ENCODE peak calls at places on chromosomes 11 and 22, in four cellular contexts. A, X, H and M are unnamed samples.

GRCh38 chr11:17742019-17742418 is 7.4 kb downstream of the KCNC1 start:
- DNase-seq in X (no peak), A (no peak), H (no peak), M (no peak)

GRCh38 chr22:27125539-27125938 is 468.2 kb downstream of the MIAT start:
- DNase-seq in A (no peak), H (no peak), X (no peak), M (no peak)

GRCh38 chr11:118224512-118225180 is at the start of gene JAML:
- DNase-seq in X (peak), H (no peak), A (peak), M (no peak)

GRCh38 chr11:67269401-67270255 is 3.4 kb downstream of the GRK2 start:
- DNase-seq in H (no peak), X (no peak), A (no peak), M (no peak)

GRCh38 chr11:134267466-134267865 is 8.7 kb upstream of the GLB1L3 start:
- DNase-seq in A (no peak), X (no peak), H (no peak), M (no peak)

GRCh38 chr11:35134403-35135126 is 4.4 kb upstream of the CD44 start:
- DNase-seq in A (no peak), H (no peak), X (no peak), M (no peak)

GRCh38 chr11:92886243-92886905 is 83.1 kb upstream of the MTNR1B start:
- DNase-seq in A (no peak), X (peak), H (peak), M (peak)

GRCh38 chr11:106482920-106483761 is 405.7 kb downstream of the AASDHPPT start:
- DNase-seq in X (no peak), H (no peak), A (no peak), M (peak)

GRCh38 chr22:17369553-17370035 is 334 bp downstream of the CECR2 start:
- DNase-seq in H (no peak), X (peak), A (no peak), M (no peak)

GRCh38 chr11:563812-564578 is 3.2 kb downstream of the RASSF7 start:
- DNase-seq in X (no peak), H (no peak), A (no peak), M (no peak)

GRCh38 chr22:28016781-28017557 is 97.9 kb upstream of the PITPNB start:
- DNase-seq in H (no peak), A (no peak), X (no peak), M (no peak)

GRCh38 chr11:8794126-8794525 is 111.5 kb downstream of the RPL27A start:
- DNase-seq in X (no peak), H (no peak), A (no peak), M (no peak)

GRCh38 chr11:6862961-6863360 is at the start of gene OR10A2:
- DNase-seq in X (no peak), H (no peak), A (no peak), M (no peak)

GRCh38 chr22:37467556-37467955 is 18.6 kb downstream of the MFNG start:
- DNase-seq in A (no peak), X (no peak), H (no peak), M (no peak)

GRCh38 chr11:129251067-129251466 is 58.9 kb upstream of the ARHGAP32 start:
- DNase-seq in X (no peak), H (no peak), A (no peak), M (peak)

GRCh38 chr22:26484360-26484706 is 656 bp downstream of the SRRD start:
- DNase-seq in A (peak), H (no peak), X (no peak), M (no peak)

GRCh38 chr11:13091373-13091772 is 82.3 kb downstream of the RASSF10 start:
- DNase-seq in H (no peak), A (no peak), X (no peak), M (peak)

GRCh38 chr11:122786896-122787295 is 51.4 kb upstream of the CRTAM start:
- DNase-seq in A (no peak), H (no peak), X (no peak), M (no peak)

GRCh38 chr22:19038164-19038546 is 84.1 kb downstream of the DGCR2 start:
- DNase-seq in X (no peak), A (no peak), H (no peak), M (no peak)

GRCh38 chr11:13668957-13669521 is 571 bp downstream of the FAR1 start:
- DNase-seq in A (no peak), H (peak), X (peak), M (peak)

GRCh38 chr11:72940417-72940816 is 126.2 kb downstream of the ATG16L2 start:
- DNase-seq in H (no peak), A (no peak), X (no peak), M (no peak)

GRCh38 chr11:12128191-12128841 is 17.9 kb downstream of the MICAL2 start:
- DNase-seq in A (no peak), H (no peak), X (no peak), M (no peak)

GRCh38 chr22:22761963-22762772 is 117.8 kb downstream of the GGTLC2 start:
- DNase-seq in X (no peak), H (no peak), A (no peak), M (no peak)

GRCh38 chr22:30326704-30327362 is at the start of gene TBC1D10A:
- DNase-seq in H (peak), X (peak), A (peak), M (peak)